ENCODE peak calls at places on chromosomes 4 and X, in seven cellular contexts. F is upper lobe of left lung, W is HepG2, C is heart left ventricle, I is HCT116, E is gastrocnemius medialis, R is IMR-90. H is an unnamed sample.

GRCh38 chr4:71833175-71833900 is 49.5 kb upstream of the GC start:
- ATAC-seq in E (no peak), W (no peak), F (peak; percentile 31), C (no peak), I (no peak), R (no peak), H (no peak)

GRCh38 chr4:190014771-190015537 is 12.1 kb downstream of the FRG2 start:
- ATAC-seq in R (peak; percentile 71), C (no peak), F (peak; percentile 78), W (peak; percentile 48), I (no peak), E (no peak), H (no peak)

GRCh38 chrX:108417257-108417656 is 21.0 kb downstream of the COL4A6 start:
- ATAC-seq in C (no peak), I (no peak), E (no peak), F (no peak), W (no peak), R (no peak), H (no peak)

GRCh38 chr4:40458683-40459082 is 123.5 kb downstream of the CHRNA9 start:
- ATAC-seq in F (no peak), I (no peak), W (no peak), C (no peak), E (no peak), R (no peak), H (no peak)

GRCh38 chr4:6873291-6873690 is 36.3 kb upstream of the TBC1D14 start:
- ATAC-seq in I (peak; percentile 72), C (no peak), W (peak; percentile 60), E (no peak), R (peak; percentile 28), F (no peak), H (no peak)

GRCh38 chrX:142898164-142898563 is 127.6 kb upstream of the SPANXN4 start:
- ATAC-seq in E (no peak), W (no peak), C (no peak), R (no peak), F (no peak), I (no peak), H (no peak)

GRCh38 chrX:111181883-111182400 is 86.0 kb downstream of the PAK3 start:
- ATAC-seq in F (no peak), I (no peak), R (no peak), E (no peak), C (no peak), W (no peak), H (no peak)

GRCh38 chr4:131044368-131044767 is 1948.4 kb downstream of the C4orf33 start:
- ATAC-seq in F (no peak), E (no peak), R (no peak), W (peak; percentile 38), I (no peak), C (no peak), H (no peak)

GRCh38 chr4:148355442-148356123 is 86.6 kb downstream of the NR3C2 start:
- ATAC-seq in E (no peak), C (no peak), F (no peak), I (no peak), R (no peak), W (no peak), H (no peak)

GRCh38 chr4:25421819-25422511 is 44.9 kb downstream of the ANAPC4 start:
- ATAC-seq in I (no peak), F (no peak), C (no peak), W (no peak), E (no peak), R (no peak), H (no peak)

GRCh38 chrX:68823413-68824151 is 5.2 kb upstream of the EFNB1 start:
- ATAC-seq in R (no peak), F (no peak), C (no peak), I (no peak), W (no peak), E (no peak), H (no peak)

GRCh38 chr4:125833-126232 is 1.5 kb downstream of the ZNF718 start:
- ATAC-seq in R (no peak), E (no peak), I (no peak), C (no peak), W (no peak), F (no peak), H (no peak)

GRCh38 chr4:40192286-40193017 is 4.4 kb upstream of the RHOH start:
- ATAC-seq in I (no peak), C (no peak), F (no peak), E (no peak), W (no peak), R (no peak), H (no peak)

GRCh38 chr4:70903282-70903603 is 1.1 kb downstream of the MOB1B start:
- ATAC-seq in C (no peak), F (no peak), R (peak; percentile 1), I (no peak), E (no peak), W (no peak), H (no peak)

GRCh38 chr4:159127745-159128518 is 25.1 kb downstream of the RAPGEF2 start:
- ATAC-seq in E (no peak), F (no peak), W (no peak), R (no peak), I (no peak), C (no peak), H (no peak)

GRCh38 chr4:39023059-39023458 is 9.2 kb downstream of the TMEM156 start:
- ATAC-seq in W (no peak), R (peak; percentile 54), F (no peak), C (no peak), I (no peak), E (no peak), H (no peak)

GRCh38 chr4:14111730-14112171 is 484.2 kb upstream of the BOD1L1 start:
- ATAC-seq in W (no peak), R (no peak), E (no peak), I (no peak), F (peak; percentile 43), C (no peak), H (no peak)

GRCh38 chrX:86370927-86371326 is 222.7 kb downstream of the DACH2 start:
- ATAC-seq in I (no peak), W (peak; percentile 36), C (no peak), R (no peak), E (no peak), F (no peak), H (no peak)

GRCh38 chr4:151931563-151931962 is 170.8 kb upstream of the GATB start:
- ATAC-seq in E (no peak), F (no peak), C (no peak), I (no peak), W (no peak), R (no peak), H (no peak)

GRCh38 chrX:54786972-54787371 is 11.1 kb downstream of the ITIH6 start:
- ATAC-seq in I (peak; percentile 87), F (no peak), E (peak; percentile 34), W (peak; percentile 86), C (no peak), R (no peak), H (no peak)

GRCh38 chr4:11132478-11132877 is 296.2 kb downstream of the HS3ST1 start:
- ATAC-seq in C (no peak), W (no peak), I (no peak), F (no peak), E (no peak), R (no peak), H (no peak)

GRCh38 chrX:10393241-10393640 is 227.1 kb downstream of the MID1 start:
- ATAC-seq in E (no peak), I (no peak), C (no peak), W (no peak), F (no peak), R (no peak), H (no peak)

GRCh38 chrX:840556-840955 is 210.0 kb downstream of the SHOX start:
- ATAC-seq in R (no peak), C (no peak), F (no peak), W (no peak), E (no peak), I (no peak), H (no peak)

GRCh38 chr4:12471193-12471592 is 1012.9 kb downstream of the RAB28 start:
- ATAC-seq in R (no peak), I (no peak), C (no peak), F (no peak), W (no peak), E (no peak), H (no peak)

GRCh38 chr4:183118141-183118540 is 19.1 kb downstream of the WWC2 start:
- ATAC-seq in C (no peak), E (no peak), W (no peak), F (no peak), R (no peak), I (no peak), H (no peak)

GRCh38 chr4:183124228-183124627 is 25.2 kb downstream of the WWC2 start:
- ATAC-seq in R (no peak), C (no peak), I (no peak), W (no peak), E (no peak), F (no peak), H (no peak)

GRCh38 chr4:183118585-183118984 is 19.5 kb downstream of the WWC2 start:
- ATAC-seq in F (peak; percentile 83), I (peak; percentile 58), R (peak; percentile 84), C (no peak), E (no peak), W (peak; percentile 53), H (no peak)
- H3K4me3 ChIP-seq in F (no peak overlapping the region), I (no peak overlapping the region), R (no peak overlapping the region), C (no peak overlapping the region), E (no peak overlapping the region), W (no peak overlapping the region), H (no peak overlapping the region)

GRCh38 chrX:131279617-131280016 is 9.5 kb downstream of the IGSF1 start:
- ATAC-seq in E (no peak), W (no peak), I (no peak), F (no peak), R (no peak), C (no peak), H (no peak)
- H3K27me3 ChIP-seq in E (no peaks in the 10 kb centered on the region), W (no peaks in the 10 kb centered on the region), I (no peaks in the 10 kb centered on the region), F (no peaks in the 10 kb centered on the region), R (peaks cover 3% of the 10 kb centered on the region), C (no peaks in the 10 kb centered on the region), H (no peaks in the 10 kb centered on the region)

DNA sequence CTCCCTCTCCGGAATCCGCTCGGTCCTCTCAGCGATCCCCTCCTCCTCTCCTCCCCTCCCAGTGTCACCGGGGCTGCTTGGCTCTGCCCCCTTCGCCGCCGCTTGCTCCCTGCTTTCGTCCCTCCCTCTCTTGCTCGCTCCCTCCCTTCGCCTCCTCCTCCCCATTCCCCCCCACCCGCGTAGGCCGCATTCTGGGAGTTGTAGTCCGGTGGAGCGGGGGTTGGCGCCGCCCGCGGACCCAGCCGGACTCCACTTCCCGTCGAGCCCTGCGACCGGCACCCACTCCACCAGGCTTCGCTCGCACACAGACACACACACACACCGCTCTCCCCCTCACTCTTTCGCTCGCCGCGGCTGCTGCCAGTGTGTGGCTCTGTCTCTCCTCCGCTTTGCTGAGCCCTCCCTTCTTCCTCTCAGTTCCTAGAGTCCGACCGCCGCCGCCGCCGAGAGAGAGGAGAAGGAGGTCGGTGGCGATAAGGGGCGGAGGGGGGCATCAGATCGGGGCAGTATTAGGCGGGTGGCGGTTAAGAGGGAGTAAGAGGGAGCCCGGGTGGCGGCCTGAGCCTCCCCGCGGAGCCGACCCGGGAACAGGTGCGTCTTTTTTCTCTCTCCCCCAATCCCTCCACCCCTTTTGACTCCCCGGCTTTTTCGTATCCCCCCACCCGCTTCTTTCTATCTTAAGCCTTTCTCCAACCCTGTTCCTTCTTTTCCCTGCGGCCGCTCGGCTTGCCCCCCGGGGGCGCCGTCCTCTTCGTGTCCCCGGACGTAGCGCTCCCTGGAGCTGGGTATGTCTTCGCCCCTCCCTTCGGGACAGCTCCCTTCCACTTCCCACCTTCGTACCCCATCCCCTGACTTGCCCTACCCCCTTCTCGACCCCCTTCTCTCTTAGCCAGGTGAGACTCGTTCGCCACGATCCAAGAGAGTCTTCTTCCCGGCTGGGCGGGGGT is at the start of gene BCORL1:
- ATAC-seq in W (peak; percentile 85), I (peak; percentile 86), R (peak; percentile 84), E (peak; percentile 80), F (peak; percentile 94), C (peak; percentile 95), H (peak; percentile 91)
- TF ChIP-seq POLR2A in W (peak; percentile 78), I (peak; percentile 73), R (peak; percentile 78), E (peak; percentile 73), F (peak; percentile 79), C (peak; percentile 71), H (peak; percentile 66)

GRCh38 chr4:2813446-2814405 is 20.8 kb downstream of the SH3BP2 start:
- ATAC-seq in I (no peak), R (no peak), W (no peak), E (no peak), F (no peak), C (no peak), H (no peak)
- H3K4me3 ChIP-seq in I (peak overlapping the region; percentile 60), R (no peak overlapping the region), W (no peak overlapping the region), E (peak overlapping the region; percentile 56), F (peak overlapping the region; percentile 43), C (peak overlapping the region; percentile 53), H (no peak overlapping the region)